ENCODE peak calls at places on chromosomes 7 and 10, in five cellular contexts. H, C, P, D and B are unnamed samples.
A peak's percentile ranks its signal among the peaks of the same experiment; 100 is the strongest.

GRCh38 chr10:80196270-80196949 is 8.9 kb downstream of the ANXA11 start:
- DNase-seq in D (peak; percentile 87), P (no peak), C (peak; percentile 75), H (no peak), B (peak; percentile 53)

GRCh38 chr10:14875941-14876340 is 2.7 kb upstream of the SUV39H2 start:
- DNase-seq in D (no peak), H (no peak), C (no peak), P (no peak), B (no peak)

GRCh38 chr7:42932861-42933591 is 850 bp downstream of the MRPL32 start:
- DNase-seq in P (no peak), H (peak; percentile 6), D (peak; percentile 48), C (no peak), B (no peak)

GRCh38 chr10:125105856-125106255 is 54.5 kb downstream of the CTBP2 start:
- DNase-seq in D (no peak), P (no peak), C (no peak), H (no peak), B (no peak)

GRCh38 chr7:125934965-125935364 is 1005.3 kb upstream of the POT1 start:
- DNase-seq in H (no peak), D (no peak), C (no peak), P (no peak), B (no peak)

GRCh38 chr10:93299606-93300353 is 182.4 kb downstream of the MYOF start:
- DNase-seq in D (no peak), C (no peak), P (peak; percentile 24), H (no peak), B (no peak)

GRCh38 chr7:388961-389701 is 99.2 kb downstream of the FOXL3 start:
- DNase-seq in D (no peak), H (no peak), P (no peak), C (no peak), B (no peak)

GRCh38 chr10:3057946-3058345 is 9.4 kb upstream of the PFKP start:
- DNase-seq in C (no peak), P (no peak), D (no peak), H (no peak), B (no peak)

GRCh38 chr7:80372415-80372814 is 139.4 kb downstream of the GNAT3 start:
- DNase-seq in H (no peak), P (no peak), C (no peak), D (peak; percentile 30), B (no peak)

GRCh38 chr10:116158036-116158435 is 115.0 kb downstream of the GFRA1 start:
- DNase-seq in P (no peak), D (peak; percentile 47), C (no peak), H (no peak), B (no peak)

GRCh38 chr7:98862203-98862602 is 7.6 kb downstream of the TMEM130 start:
- DNase-seq in H (no peak), C (no peak), P (no peak), D (no peak), B (no peak)

GRCh38 chr10:35379226-35380137 is 43.2 kb downstream of the CCNY start:
- DNase-seq in P (no peak), C (no peak), H (no peak), D (no peak), B (no peak)

GRCh38 chr10:21510218-21511070 is 15.0 kb downstream of the SKIDA1 start:
- DNase-seq in H (no peak), D (peak; percentile 1), P (no peak), C (no peak), B (no peak)

GRCh38 chr10:35433851-35434426 is 97.6 kb downstream of the CCNY start:
- DNase-seq in H (peak; percentile 39), P (peak; percentile 22), D (peak; percentile 85), C (no peak), B (no peak)

GRCh38 chr10:42941245-42941644 is 135.6 kb upstream of the RET start:
- DNase-seq in H (no peak), C (no peak), P (no peak), D (no peak), B (no peak)

GRCh38 chr7:64626083-64626469 is 39.9 kb upstream of the ZNF107 start:
- DNase-seq in C (no peak), H (no peak), P (no peak), D (no peak), B (no peak)

GRCh38 chr7:139916717-139917395 is 87.8 kb downstream of the TBXAS1 start:
- DNase-seq in C (no peak), P (no peak), H (no peak), D (no peak), B (no peak)

GRCh38 chr10:113273877-113274829 is 278.7 kb upstream of the HABP2 start:
- DNase-seq in C (no peak), H (no peak), P (peak; percentile 66), D (no peak), B (no peak)

GRCh38 chr7:54354436-54354835 is 187.7 kb upstream of the VSTM2A start:
- DNase-seq in P (no peak), D (peak; percentile 37), H (no peak), C (no peak), B (no peak)

GRCh38 chr10:69241575-69241974 is 21.4 kb downstream of the HKDC1 start:
- DNase-seq in C (no peak), D (peak; percentile 85), H (no peak), P (no peak), B (no peak)

GRCh38 chr10:17454181-17454800 is at the start of gene ST8SIA6:
- DNase-seq in H (no peak), P (no peak), C (peak; percentile 50), D (no peak), B (no peak)